ENCODE peak calls at places on chromosomes 3 and 15, in five cellular contexts. One of them, this sample, is unnamed.

GRCh38 chr3:117743962-117744361 is 1034.4 kb downstream of the TUSC7 start:
- DNase-seq in adrenal gland: no peak
- DNase-seq in HCT116: no peak
- DNase-seq in AG20443: no peak
- DNase-seq in stimulated activated CD8-positive, alpha-beta memory T cell treated with anti-CD3 and anti-CD28 coated beads, Interleukin-15, amount 100 ng/mL, for 24 hours: no peak
- DNase-seq in this sample: no peak

GRCh38 chr3:111715911-111716523 is 120.9 kb upstream of the ZBED2 start:
- DNase-seq in HCT116: no peak
- DNase-seq in adrenal gland: peak
- DNase-seq in AG20443: peak
- DNase-seq in stimulated activated CD8-positive, alpha-beta memory T cell treated with anti-CD3 and anti-CD28 coated beads, Interleukin-15, amount 100 ng/mL, for 24 hours: no peak
- DNase-seq in this sample: no peak

GRCh38 chr15:91541286-91541685 is 312.2 kb upstream of the SLCO3A1 start:
- DNase-seq in AG20443: peak
- DNase-seq in HCT116: no peak
- DNase-seq in stimulated activated CD8-positive, alpha-beta memory T cell treated with anti-CD3 and anti-CD28 coated beads, Interleukin-15, amount 100 ng/mL, for 24 hours: no peak
- DNase-seq in adrenal gland: no peak
- DNase-seq in this sample: no peak

GRCh38 chr15:61480295-61480694 is 251.2 kb upstream of the RORA start:
- DNase-seq in AG20443: no peak
- DNase-seq in stimulated activated CD8-positive, alpha-beta memory T cell treated with anti-CD3 and anti-CD28 coated beads, Interleukin-15, amount 100 ng/mL, for 24 hours: no peak
- DNase-seq in adrenal gland: no peak
- DNase-seq in HCT116: no peak
- DNase-seq in this sample: no peak

GRCh38 chr3:190309414-190309813 is 12.8 kb downstream of the CLDN1 start:
- DNase-seq in AG20443: no peak
- DNase-seq in adrenal gland: no peak
- DNase-seq in HCT116: no peak
- DNase-seq in stimulated activated CD8-positive, alpha-beta memory T cell treated with anti-CD3 and anti-CD28 coated beads, Interleukin-15, amount 100 ng/mL, for 24 hours: no peak
- DNase-seq in this sample: no peak

GRCh38 chr3:29497282-29497681 is 216.4 kb downstream of the RBMS3 start:
- DNase-seq in AG20443: no peak
- DNase-seq in HCT116: no peak
- DNase-seq in stimulated activated CD8-positive, alpha-beta memory T cell treated with anti-CD3 and anti-CD28 coated beads, Interleukin-15, amount 100 ng/mL, for 24 hours: no peak
- DNase-seq in adrenal gland: no peak
- DNase-seq in this sample: no peak

GRCh38 chr3:105842943-105843342 is 25.9 kb downstream of the CBLB start:
- DNase-seq in stimulated activated CD8-positive, alpha-beta memory T cell treated with anti-CD3 and anti-CD28 coated beads, Interleukin-15, amount 100 ng/mL, for 24 hours: no peak
- DNase-seq in adrenal gland: no peak
- DNase-seq in AG20443: no peak
- DNase-seq in HCT116: no peak
- DNase-seq in this sample: no peak

GRCh38 chr15:27427386-27427785 is 456.4 kb downstream of the GABRG3 start:
- DNase-seq in adrenal gland: no peak
- DNase-seq in HCT116: no peak
- DNase-seq in stimulated activated CD8-positive, alpha-beta memory T cell treated with anti-CD3 and anti-CD28 coated beads, Interleukin-15, amount 100 ng/mL, for 24 hours: no peak
- DNase-seq in AG20443: no peak
- DNase-seq in this sample: no peak

GRCh38 chr15:74174216-74174965 is 881 bp downstream of the ISLR start:
- DNase-seq in AG20443: peak
- DNase-seq in stimulated activated CD8-positive, alpha-beta memory T cell treated with anti-CD3 and anti-CD28 coated beads, Interleukin-15, amount 100 ng/mL, for 24 hours: no peak
- DNase-seq in adrenal gland: no peak
- DNase-seq in HCT116: no peak
- DNase-seq in this sample: no peak

GRCh38 chr3:71582612-71583568 is 638 bp downstream of the FOXP1 start:
- DNase-seq in stimulated activated CD8-positive, alpha-beta memory T cell treated with anti-CD3 and anti-CD28 coated beads, Interleukin-15, amount 100 ng/mL, for 24 hours: peak
- DNase-seq in adrenal gland: peak
- DNase-seq in AG20443: peak
- DNase-seq in HCT116: no peak
- DNase-seq in this sample: peak

This sample was measured in osteoblast.